ENCODE peak calls at places on chromosome 3, in six cellular contexts. V, F, N, Y, T and J are unnamed samples.

GRCh38 chr3:27353221-27353620 is 16.0 kb downstream of the NEK10 start:
- DNase-seq in V (no peak), F (no peak), N (no peak), Y (no peak), T (no peak), J (no peak)

GRCh38 chr3:50194903-50195500 is 3.6 kb downstream of the GNAT1 start:
- DNase-seq in V (peak), F (no peak), N (no peak), Y (peak), T (no peak), J (no peak)

GRCh38 chr3:62928256-62928655 is 53.0 kb upstream of the CADPS start:
- DNase-seq in V (no peak), F (no peak), N (no peak), Y (no peak), T (no peak), J (no peak)

GRCh38 chr3:173983353-173983752 is 585.8 kb downstream of the NLGN1 start:
- DNase-seq in V (no peak), F (no peak), N (no peak), Y (no peak), T (no peak), J (no peak)

GRCh38 chr3:56347219-56347871 is 120.9 kb downstream of the ERC2 start:
- DNase-seq in V (no peak), F (no peak), N (peak), Y (peak), T (no peak), J (no peak)

GRCh38 chr3:127288921-127289645 is 1.2 kb upstream of the PRR20G start:
- DNase-seq in V (no peak), F (no peak), N (no peak), Y (peak), T (no peak), J (no peak)

GRCh38 chr3:2212211-2212610 is 113.5 kb downstream of the CNTN4 start:
- DNase-seq in V (no peak), F (no peak), N (no peak), Y (no peak), T (no peak), J (no peak)

GRCh38 chr3:194450341-194450740 is 36.5 kb downstream of the ATP13A3 start:
- DNase-seq in V (no peak), F (no peak), N (no peak), Y (no peak), T (no peak), J (no peak)

GRCh38 chr3:109683746-109684145 is 346.4 kb upstream of the DPPA4 start:
- DNase-seq in V (no peak), F (no peak), N (no peak), Y (no peak), T (no peak), J (no peak)

GRCh38 chr3:113910966-113911365 is 36.8 kb upstream of the ZDHHC23 start:
- DNase-seq in V (no peak), F (no peak), N (no peak), Y (no peak), T (no peak), J (no peak)

GRCh38 chr3:16813336-16813735 is 71.4 kb upstream of the PLCL2 start:
- DNase-seq in V (no peak), F (no peak), N (no peak), Y (no peak), T (no peak), J (no peak)

GRCh38 chr3:16079519-16079918 is 95.0 kb upstream of the GALNT15 start:
- DNase-seq in V (no peak), F (no peak), N (no peak), Y (no peak), T (no peak), J (no peak)

GRCh38 chr3:45035441-45036301 is 9.6 kb downstream of the CLEC3B start:
- DNase-seq in V (peak), F (no peak), N (no peak), Y (peak), T (no peak), J (no peak)

GRCh38 chr3:48398701-48399386 is 26.8 kb downstream of the FBXW12 start:
- DNase-seq in V (no peak), F (no peak), N (no peak), Y (no peak), T (no peak), J (no peak)

GRCh38 chr3:8802256-8802655 is 32.8 kb upstream of the OXTR start:
- DNase-seq in V (no peak), F (no peak), N (no peak), Y (no peak), T (no peak), J (no peak)

GRCh38 chr3:79018671-79019136 is 749.1 kb downstream of the ROBO1 start:
- DNase-seq in V (no peak), F (peak), N (peak), Y (peak), T (no peak), J (no peak)

GRCh38 chr3:42823351-42823750 is 14.1 kb downstream of the ACKR2 start:
- DNase-seq in V (no peak), F (no peak), N (no peak), Y (no peak), T (no peak), J (no peak)

GRCh38 chr3:148233403-148233802 is 464.3 kb upstream of the AGTR1 start:
- DNase-seq in V (no peak), F (peak), N (no peak), Y (no peak), T (no peak), J (no peak)

GRCh38 chr3:148916132-148916531 is 51.0 kb downstream of the CPA3 start:
- DNase-seq in V (no peak), F (no peak), N (no peak), Y (no peak), T (no peak), J (no peak)

GRCh38 chr3:192122832-192123594 is 604.3 kb downstream of the FGF12 start:
- DNase-seq in V (no peak), F (no peak), N (no peak), Y (no peak), T (no peak), J (no peak)

GRCh38 chr3:98710008-98710672 is 53.0 kb upstream of the ST3GAL6 start:
- DNase-seq in V (no peak), F (no peak), N (no peak), Y (no peak), T (no peak), J (no peak)

GRCh38 chr3:184332370-184333090 is 4.9 kb upstream of the FAM131A start:
- DNase-seq in V (no peak), F (peak), N (peak), Y (no peak), T (no peak), J (no peak)

GRCh38 chr3:57288403-57288802 is 4.1 kb downstream of the ASB14 start:
- DNase-seq in V (no peak), F (no peak), N (no peak), Y (no peak), T (no peak), J (no peak)

GRCh38 chr3:195906865-195907729 is 1.3 kb downstream of the TNK2 start:
- DNase-seq in V (peak), F (no peak), N (no peak), Y (no peak), T (peak), J (peak)

GRCh38 chr3:147956615-147957014 is 547.5 kb downstream of the ZIC1 start:
- DNase-seq in V (no peak), F (no peak), N (no peak), Y (no peak), T (no peak), J (no peak)

GRCh38 chr3:116140100-116140689 is 305.1 kb downstream of the LSAMP start:
- DNase-seq in V (no peak), F (no peak), N (peak), Y (no peak), T (no peak), J (no peak)

GRCh38 chr3:34889641-34890040 is 749.7 kb upstream of the ARPP21 start:
- DNase-seq in V (no peak), F (no peak), N (no peak), Y (no peak), T (no peak), J (no peak)

GRCh38 chr3:170751083-170751893 is 118.7 kb downstream of the RPL22L1 start:
- DNase-seq in V (no peak), F (peak), N (peak), Y (no peak), T (no peak), J (no peak)

GRCh38 chr3:142298626-142299025 is 73.2 kb upstream of the GK5 start:
- DNase-seq in V (no peak), F (no peak), N (no peak), Y (no peak), T (no peak), J (no peak)

GRCh38 chr3:80550154-80550553 is 782.4 kb upstream of the ROBO1 start:
- DNase-seq in V (no peak), F (no peak), N (no peak), Y (no peak), T (no peak), J (no peak)